ENCODE peak calls at places on chromosome 14, in seven cellular contexts. B is AG10803; J is tibial artery; O is A549; L is CD4-positive, CD25-positive, alpha-beta regulatory T cell; U is lung; Q is activated CD4-positive, alpha-beta T cell treated with anti-CD3 and anti-CD28 coated beads, Interleukin-2, amount 50 U/mL, for 4 hours. C is an unnamed sample.

GRCh38 chr14:102196436-102197230 is 56.9 kb downstream of the WDR20 start:
- DNase-seq in B (no peak), J (no peak), O (no peak), L (no peak), U (no peak), Q (no peak), C (no peak)

GRCh38 chr14:70670992-70671651 is 29.4 kb downstream of the TTC9 start:
- DNase-seq in B (peak; percentile 12), J (no peak), O (no peak), L (no peak), U (no peak), Q (no peak), C (no peak)

GRCh38 chr14:32762886-32763285 is 175.8 kb upstream of the NPAS3 start:
- DNase-seq in B (peak; percentile 51), J (no peak), O (no peak), L (no peak), U (no peak), Q (no peak), C (no peak)

GRCh38 chr14:89365071-89365801 is 51.8 kb downstream of the FOXN3 start:
- DNase-seq in B (no peak), J (no peak), O (no peak), L (peak; percentile 29), U (peak; percentile 35), Q (peak; percentile 39), C (peak; percentile 31)

GRCh38 chr14:89564291-89564957 is 147.4 kb upstream of the FOXN3 start:
- DNase-seq in B (peak; percentile 23), J (no peak), O (no peak), L (no peak), U (no peak), Q (no peak), C (no peak)

GRCh38 chr14:90777830-90778467 is 38.3 kb downstream of the TTC7B start:
- DNase-seq in B (no peak), J (peak; percentile 34), O (no peak), L (no peak), U (no peak), Q (no peak), C (no peak)

GRCh38 chr14:55964081-55964480 is 154.1 kb upstream of the PELI2 start:
- DNase-seq in B (no peak), J (no peak), O (no peak), L (no peak), U (no peak), Q (no peak), C (no peak)

GRCh38 chr14:23544511-23545447 is 6.8 kb downstream of the ZFHX2 start:
- DNase-seq in B (no peak), J (no peak), O (no peak), L (no peak), U (no peak), Q (no peak), C (no peak)

GRCh38 chr14:52051861-52052260 is 17.0 kb downstream of the NID2 start:
- DNase-seq in B (peak; percentile 86), J (no peak), O (no peak), L (no peak), U (no peak), Q (no peak), C (no peak)

GRCh38 chr14:91311284-91311662 is 66.8 kb upstream of the GPR68 start:
- DNase-seq in B (no peak), J (no peak), O (no peak), L (peak; percentile 46), U (no peak), Q (peak; percentile 23), C (no peak)

GRCh38 chr14:76040704-76041103 is 55.1 kb downstream of the IFT43 start:
- DNase-seq in B (no peak), J (no peak), O (no peak), L (no peak), U (no peak), Q (no peak), C (no peak)

GRCh38 chr14:90556666-90557450 is 160.0 kb downstream of the CALM1 start:
- DNase-seq in B (no peak), J (no peak), O (no peak), L (no peak), U (no peak), Q (no peak), C (no peak)

GRCh38 chr14:50083467-50084337 is 32.7 kb downstream of the VCPKMT start:
- DNase-seq in B (no peak), J (no peak), O (no peak), L (peak; percentile 49), U (no peak), Q (peak; percentile 45), C (no peak)

GRCh38 chr14:77909911-77910310 is 110.0 kb downstream of the ADCK1 start:
- DNase-seq in B (no peak), J (peak; percentile 24), O (no peak), L (no peak), U (no peak), Q (no peak), C (no peak)

GRCh38 chr14:81269100-81269978 is 48.6 kb upstream of the GTF2A1 start:
- DNase-seq in B (peak; percentile 66), J (no peak), O (peak; percentile 77), L (no peak), U (no peak), Q (no peak), C (no peak)

GRCh38 chr14:21734457-21735074 is 60.9 kb upstream of the OR4E1 start:
- DNase-seq in B (no peak), J (no peak), O (peak; percentile 2), L (peak; percentile 19), U (no peak), Q (no peak), C (no peak)

GRCh38 chr14:43649508-43649907 is 857.6 kb downstream of the FSCB start:
- DNase-seq in B (no peak), J (no peak), O (no peak), L (no peak), U (no peak), Q (no peak), C (no peak)

GRCh38 chr14:65229431-65230286 is 127.3 kb upstream of the MAX start:
- DNase-seq in B (peak; percentile 55), J (peak; percentile 64), O (no peak), L (no peak), U (no peak), Q (peak; percentile 7), C (peak; percentile 51)

GRCh38 chr14:36658091-36659009 is 3.3 kb upstream of the PAX9 start:
- DNase-seq in B (no peak), J (no peak), O (no peak), L (no peak), U (no peak), Q (no peak), C (no peak)

GRCh38 chr14:62002636-62003035 is 240.4 kb downstream of the SNAPC1 start:
- DNase-seq in B (no peak), J (no peak), O (no peak), L (no peak), U (no peak), Q (no peak), C (no peak)

GRCh38 chr14:67373347-67373746 is 13.2 kb downstream of the EIF2S1 start:
- DNase-seq in B (no peak), J (no peak), O (no peak), L (no peak), U (no peak), Q (no peak), C (no peak)

GRCh38 chr14:68269136-68269535 is 449.6 kb downstream of the RAD51B start:
- DNase-seq in B (peak; percentile 32), J (no peak), O (no peak), L (no peak), U (no peak), Q (no peak), C (no peak)

GRCh38 chr14:58770501-58770982 is 132.8 kb downstream of the DACT1 start:
- DNase-seq in B (no peak), J (no peak), O (no peak), L (no peak), U (no peak), Q (no peak), C (no peak)

GRCh38 chr14:52076334-52076733 is 7.5 kb upstream of the NID2 start:
- DNase-seq in B (peak; percentile 54), J (peak; percentile 92), O (no peak), L (no peak), U (no peak), Q (no peak), C (no peak)

GRCh38 chr14:101083564-101084435 is 180.3 kb upstream of the RTL1 start:
- DNase-seq in B (no peak), J (no peak), O (no peak), L (no peak), U (peak; percentile 27), Q (no peak), C (peak; percentile 21)

GRCh38 chr14:99441157-99441870 is 39.3 kb downstream of the SETD3 start:
- DNase-seq in B (no peak), J (no peak), O (no peak), L (no peak), U (no peak), Q (no peak), C (no peak)

GRCh38 chr14:58765375-58765774 is 127.6 kb downstream of the DACT1 start:
- DNase-seq in B (no peak), J (no peak), O (no peak), L (no peak), U (no peak), Q (no peak), C (no peak)

GRCh38 chr14:104030958-104031357 is 54.5 kb upstream of the ASPG start:
- DNase-seq in B (no peak), J (no peak), O (no peak), L (no peak), U (no peak), Q (no peak), C (no peak)

GRCh38 chr14:54889919-54890318 is 12.7 kb downstream of the GCH1 start:
- DNase-seq in B (no peak), J (no peak), O (no peak), L (no peak), U (no peak), Q (no peak), C (no peak)

GRCh38 chr14:90495357-90496276 is 98.8 kb downstream of the CALM1 start:
- DNase-seq in B (peak; percentile 45), J (peak; percentile 66), O (peak; percentile 67), L (peak; percentile 9), U (no peak), Q (peak; percentile 21), C (peak; percentile 64)

C was measured in stomach.